ENCODE peak calls at places on chromosomes 11 and 22, in five cellular contexts. G is left ventricle myocardium inferior, S is Caco-2, J is HL-60, U is BJ. I is an unnamed sample.

GRCh38 chr11:5280582-5281102 is 10.9 kb upstream of the HBE1 start:
- DNase-seq in S (peak), U (peak), J (peak), G (peak), I (peak)

GRCh38 chr11:75583710-75584658 is 21.9 kb downstream of the SERPINH1 start:
- DNase-seq in J (no peak), G (peak), U (no peak), S (peak), I (no peak)

GRCh38 chr22:30433773-30434172 is 8.2 kb downstream of the MTFP1 start:
- DNase-seq in J (no peak), U (no peak), G (no peak), S (no peak), I (no peak)

GRCh38 chr11:11148104-11148509 is 204.9 kb downstream of the CSNK2A3 start:
- DNase-seq in G (peak), J (no peak), U (peak), S (peak), I (no peak)

GRCh38 chr22:30423296-30423958 is 2.1 kb upstream of the MTFP1 start:
- DNase-seq in S (peak), J (peak), U (no peak), G (peak), I (no peak)

GRCh38 chr11:62539238-62539925 is 7.2 kb downstream of the AHNAK start:
- DNase-seq in U (peak), S (no peak), G (peak), J (peak), I (no peak)

GRCh38 chr11:70109006-70109405 is 30.9 kb downstream of the ANO1 start:
- DNase-seq in G (no peak), S (no peak), J (no peak), U (no peak), I (no peak)

GRCh38 chr11:62602141-62603071 is 741 bp upstream of the MTA2 start:
- DNase-seq in U (no peak), G (peak), J (no peak), S (peak), I (no peak)

GRCh38 chr11:57379732-57380131 is 1.2 kb downstream of the PRG3 start:
- DNase-seq in S (peak), G (no peak), U (no peak), J (no peak), I (peak)

GRCh38 chr22:39739338-39740027 is 154.1 kb downstream of the ENTHD1 start:
- DNase-seq in G (no peak), U (no peak), S (no peak), J (no peak), I (no peak)

GRCh38 chr11:74010306-74010981 is 1.6 kb upstream of the UCP3 start:
- DNase-seq in S (peak), U (no peak), G (no peak), J (no peak), I (no peak)

GRCh38 chr11:2599561-2600189 is 100.1 kb downstream of the KCNQ1OT1 start:
- DNase-seq in G (no peak), S (no peak), U (no peak), J (no peak), I (no peak)

GRCh38 chr11:127890026-127890611 is 697.2 kb downstream of the ETS1 start:
- DNase-seq in J (no peak), U (peak), S (no peak), G (no peak), I (no peak)

GRCh38 chr11:130633466-130633865 is 185.0 kb downstream of the ADAMTS15 start:
- DNase-seq in J (no peak), U (no peak), G (no peak), S (no peak), I (no peak)

GRCh38 chr11:15903246-15903645 is 453.1 kb downstream of the SOX6 start:
- DNase-seq in U (no peak), J (no peak), G (no peak), S (no peak), I (no peak)

GRCh38 chr11:96188625-96189006 is 154.4 kb downstream of the MAML2 start:
- DNase-seq in U (peak), S (no peak), J (peak), G (no peak), I (no peak)

GRCh38 chr11:62295504-62295903 is 3.4 kb downstream of the SCGB1D4 start:
- DNase-seq in J (peak), S (no peak), U (no peak), G (no peak), I (peak)

GRCh38 chr22:46355369-46355995 is 20.0 kb downstream of the TRMU start:
- DNase-seq in S (peak), G (peak), U (no peak), J (peak), I (no peak)

GRCh38 chr11:102640946-102641345 is 15.8 kb upstream of the MMP20 start:
- DNase-seq in J (no peak), U (no peak), S (no peak), G (no peak), I (no peak)

GRCh38 chr11:45856044-45856468 is 8.8 kb downstream of the CRY2 start:
- DNase-seq in S (no peak), J (no peak), U (peak), G (no peak), I (no peak)

GRCh38 chr22:30922151-30922611 is 46.4 kb downstream of the MORC2 start:
- DNase-seq in S (peak), U (no peak), G (peak), J (no peak), I (no peak)

GRCh38 chr11:62241095-62241494 is 944 bp upstream of the SCGB1D2 start:
- DNase-seq in U (no peak), G (no peak), S (no peak), J (no peak), I (no peak)

GRCh38 chr11:26319906-26320305 is 12.0 kb upstream of the ANO3 start:
- DNase-seq in J (no peak), G (no peak), U (no peak), S (no peak), I (no peak)

GRCh38 chr22:42990131-42990838 is 24.7 kb downstream of the PACSIN2 start:
- DNase-seq in G (no peak), U (no peak), S (no peak), J (no peak), I (no peak)

GRCh38 chr11:74004694-74005615 is 3.9 kb downstream of the UCP3 start:
- DNase-seq in S (peak), J (no peak), U (no peak), G (no peak), I (no peak)

GRCh38 chr11:76604652-76605241 is 65.8 kb downstream of the LRRC32 start:
- DNase-seq in U (no peak), J (no peak), S (no peak), G (peak), I (peak)

GRCh38 chr22:24060375-24060788 is 49.3 kb downstream of the CABIN1 start:
- DNase-seq in U (peak), G (no peak), S (no peak), J (no peak), I (peak)

GRCh38 chr11:69301491-69302401 is 7.8 kb downstream of the MYEOV start:
- DNase-seq in U (peak), G (no peak), J (no peak), S (peak), I (no peak)

GRCh38 chr11:127994736-127995135 is 592.6 kb downstream of the ETS1 start:
- DNase-seq in U (peak), G (no peak), J (no peak), S (no peak), I (no peak)

GRCh38 chr11:117910941-117911630 is 18.1 kb downstream of the TMPRSS13 start:
- DNase-seq in G (no peak), U (no peak), J (no peak), S (peak), I (no peak)

GRCh38 chr22:27370281-27370680 is 431.3 kb downstream of the MN1 start:
- DNase-seq in J (peak), U (no peak), G (no peak), S (no peak), I (no peak)

GRCh38 chr11:116505466-116506247 is 267.1 kb downstream of the BUD13 start:
- DNase-seq in G (no peak), U (no peak), S (no peak), J (no peak), I (no peak)

GRCh38 chr11:73233704-73234402 is 15.8 kb downstream of the P2RY2 start:
- DNase-seq in S (peak), J (no peak), G (no peak), U (no peak), I (no peak)

GRCh38 chr11:130486981-130487380 is 38.5 kb downstream of the ADAMTS15 start:
- DNase-seq in S (peak), U (no peak), J (no peak), G (no peak), I (no peak)

GRCh38 chr11:73830261-73830660 is 42.6 kb downstream of the MRPL48 start:
- DNase-seq in J (no peak), G (no peak), U (no peak), S (no peak), I (no peak)

GRCh38 chr22:49997932-49998717 is 14.4 kb downstream of the IL17REL start:
- DNase-seq in J (no peak), U (no peak), S (no peak), G (no peak), I (no peak)

GRCh38 chr11:65927904-65928397 is 8.7 kb downstream of the DRAP1 start:
- DNase-seq in J (peak), U (no peak), S (no peak), G (no peak), I (no peak)

GRCh38 chr11:73716153-73717056 is 44.5 kb downstream of the RAB6A start:
- DNase-seq in G (no peak), J (peak), U (no peak), S (no peak), I (peak)

GRCh38 chr11:12556788-12557384 is 117.3 kb upstream of the TEAD1 start:
- DNase-seq in J (no peak), S (no peak), U (peak), G (peak), I (no peak)

GRCh38 chr11:126450198-126450597 is 94.7 kb downstream of the ST3GAL4 start:
- DNase-seq in G (no peak), J (no peak), S (no peak), U (no peak), I (no peak)

GRCh38 chr11:126451211-126451802 is 95.8 kb downstream of the ST3GAL4 start:
- DNase-seq in G (no peak), J (no peak), U (no peak), S (no peak), I (no peak)

GRCh38 chr11:126452718-126453117 is 97.2 kb downstream of the ST3GAL4 start:
- DNase-seq in J (no peak), G (no peak), U (no peak), S (no peak), I (no peak)

GRCh38 chr11:126450806-126451205 is 95.3 kb downstream of the ST3GAL4 start:
- DNase-seq in J (no peak), G (no peak), U (no peak), S (no peak), I (no peak)

GRCh38 chr11:126452256-126452655 is 96.8 kb downstream of the ST3GAL4 start:
- DNase-seq in S (no peak), U (no peak), J (no peak), G (no peak), I (no peak)
- H3K4me3 ChIP-seq in S (no peak), U (no peak), J (no peak), G (no peak), I (no peak)

DNA sequence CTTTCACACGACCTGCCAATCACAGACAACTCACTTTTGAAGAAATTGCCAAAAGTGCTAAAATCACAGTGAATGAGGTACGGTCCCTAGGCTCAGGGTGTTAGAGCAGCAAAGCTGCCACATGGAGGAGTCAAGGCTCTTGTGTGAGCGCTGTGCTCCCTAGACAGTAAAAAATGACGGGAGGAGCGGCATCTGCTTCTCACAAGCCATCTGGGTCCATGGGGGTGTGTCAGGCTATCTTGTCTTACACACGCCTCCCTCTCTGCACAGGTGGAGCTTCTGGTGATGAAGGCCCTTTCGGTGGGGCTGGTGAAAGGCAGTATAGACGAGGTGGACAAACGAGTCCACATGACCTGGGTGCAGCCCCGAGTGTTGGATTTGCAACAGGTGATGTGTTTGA is 14.8 kb downstream of the PSMD13 start:
- DNase-seq in G (no peak), U (no peak), J (no peak), S (no peak), I (no peak)
- TF ChIP-seq CTCF in G (no peak), U (no peak), J (no peak), S (no peak), I (no peak)

GRCh38 chr22:44741929-44742328 is 10.4 kb upstream of the ARHGAP8 start:
- DNase-seq in J (no peak), G (no peak), U (no peak), S (no peak), I (peak)

GRCh38 chr22:44738347-44738715 is 14.0 kb upstream of the ARHGAP8 start:
- DNase-seq in J (no peak), S (peak), U (no peak), G (no peak), I (no peak)

GRCh38 chr22:44737414-44738346 is 14.7 kb upstream of the ARHGAP8 start:
- DNase-seq in U (no peak), G (no peak), J (no peak), S (peak), I (no peak)

GRCh38 chr22:44739024-44739423 is 13.4 kb upstream of the ARHGAP8 start:
- DNase-seq in S (no peak), U (no peak), G (no peak), J (no peak), I (no peak)

DNA sequence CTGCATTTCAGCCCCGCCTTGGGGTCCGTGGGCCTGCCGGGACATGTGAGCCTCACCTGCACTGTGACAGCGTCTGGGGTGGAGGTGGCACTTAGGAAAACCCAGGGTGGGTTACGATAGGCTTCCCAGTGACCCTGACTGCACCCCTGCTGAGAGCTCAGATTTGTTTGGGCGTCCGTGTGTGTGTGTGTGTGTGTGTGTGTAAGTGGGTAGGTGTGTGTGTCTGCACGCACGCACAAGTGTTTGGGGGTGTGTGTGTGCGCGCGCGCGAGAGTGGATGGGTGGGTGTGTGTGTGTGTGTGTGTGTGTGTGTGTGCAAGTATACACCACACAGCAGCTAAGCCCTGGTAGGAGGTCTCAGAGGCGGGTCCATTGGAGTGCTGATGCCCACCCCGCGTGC is 12.1 kb upstream of the ARHGAP8 start:
- DNase-seq in S (no peak), U (no peak), G (no peak), J (no peak), I (no peak)
- H3K4me3 ChIP-seq in S (no peak), U (no peak), G (no peak), J (no peak), I (no peak)

DNA sequence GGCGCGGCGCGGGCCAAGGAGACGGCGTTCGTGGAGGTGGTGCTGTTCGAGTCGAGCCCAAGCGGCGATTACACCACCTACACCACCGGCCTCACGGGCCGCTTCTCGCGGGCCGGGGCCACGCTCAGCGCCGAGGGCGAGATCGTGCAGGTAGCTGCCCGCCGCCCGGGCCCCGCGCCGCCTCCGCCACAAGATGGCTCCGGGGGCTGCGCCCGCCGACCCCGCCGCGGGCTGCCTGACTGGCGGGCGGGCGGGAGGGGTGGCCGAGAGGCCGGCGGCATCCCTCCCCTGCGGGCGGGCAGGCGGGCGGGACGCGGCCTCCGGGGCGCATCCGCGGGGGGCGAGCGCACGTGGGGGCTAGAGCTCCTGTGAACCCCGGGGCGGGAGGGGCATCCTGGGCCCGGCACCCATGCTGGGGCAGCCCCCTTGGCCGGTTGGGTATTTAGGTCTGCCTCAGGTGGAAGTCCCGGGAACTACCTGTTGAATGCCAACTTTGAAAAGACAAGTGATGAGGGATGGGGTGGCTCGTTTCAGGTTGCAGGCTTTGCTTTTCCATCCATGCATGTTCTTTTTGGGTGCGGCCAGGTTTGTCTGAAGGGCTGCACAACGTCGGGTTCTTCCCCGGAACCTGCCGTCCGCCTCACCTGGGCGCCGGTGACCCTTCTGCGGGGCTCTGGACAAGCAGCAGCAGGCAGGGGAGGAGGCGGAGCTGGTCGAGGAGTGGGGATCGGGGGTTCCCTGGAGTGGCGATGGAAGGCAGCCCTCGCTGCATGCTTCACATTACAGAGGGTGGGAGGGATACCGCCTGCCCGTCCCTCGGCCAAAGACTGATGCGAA is 763 bp downstream of the ZNRF3 start:
- DNase-seq in S (peak), J (peak), G (peak), U (no peak), I (no peak)
- TF ChIP-seq CTCF in S (no peak), J (no peak), G (no peak), U (no peak), I (peak)

DNA sequence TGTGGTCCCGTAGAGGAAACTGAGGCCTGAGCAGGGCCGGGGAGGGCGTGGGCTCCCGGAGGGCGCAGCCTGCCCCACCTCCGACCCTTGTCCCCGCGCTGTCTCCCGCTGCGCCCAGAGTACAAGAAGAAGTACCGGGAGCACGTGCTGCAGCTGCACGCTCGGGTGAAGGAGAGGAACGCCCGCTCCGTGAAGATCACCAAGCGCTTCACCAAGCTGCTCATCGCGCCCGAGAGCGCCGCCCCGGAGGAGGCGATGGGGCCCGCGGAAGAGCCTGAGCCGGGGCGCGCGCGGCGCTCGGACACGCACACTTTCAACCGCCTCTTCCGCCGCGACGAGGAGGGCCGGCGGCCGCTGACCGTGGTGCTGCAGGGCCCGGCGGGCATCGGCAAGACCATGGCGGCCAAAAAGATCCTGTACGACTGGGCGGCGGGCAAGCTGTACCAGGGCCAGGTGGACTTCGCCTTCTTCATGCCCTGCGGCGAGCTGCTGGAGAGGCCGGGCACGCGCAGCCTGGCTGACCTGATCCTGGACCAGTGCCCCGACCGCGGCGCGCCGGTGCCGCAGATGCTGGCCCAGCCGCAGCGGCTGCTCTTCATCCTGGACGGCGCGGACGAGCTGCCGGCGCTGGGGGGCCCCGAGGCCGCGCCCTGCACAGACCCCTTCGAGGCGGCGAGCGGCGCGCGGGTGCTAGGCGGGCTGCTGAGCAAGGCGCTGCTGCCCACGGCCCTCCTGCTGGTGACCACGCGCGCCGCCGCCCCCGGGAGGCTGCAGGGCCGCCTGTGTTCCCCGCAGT is 2.0 kb downstream of the NLRP6 start:
- DNase-seq in U (no peak), G (no peak), J (peak), S (peak), I (no peak)
- H3K4me3 ChIP-seq in U (no peak), G (peak), J (peak), S (peak), I (peak)

GRCh38 chr11:112655386-112655785 is 305.8 kb upstream of the NCAM1 start:
- DNase-seq in S (no peak), J (no peak), G (peak), U (peak), I (peak)
- TF ChIP-seq CTCF in S (no peak), J (no peak), G (no peak), U (no peak), I (peak)

GRCh38 chr11:20289732-20290131 is 73.8 kb upstream of the HTATIP2 start:
- DNase-seq in J (no peak), G (no peak), S (no peak), U (no peak), I (no peak)
- H3K4me3 ChIP-seq in J (no peak), G (no peak), S (no peak), U (no peak), I (no peak)

I was measured in LNCaP clone FGC.